ENCODE peak calls at places on chromosomes 7 and 10, in ten cellular contexts. One of them, this sample, is unnamed.

GRCh38 chr7:25031007-25031406 is 51.0 kb upstream of the OSBPL3 start:
- ATAC-seq in foreskin keratinocyte: peak
- ATAC-seq in A549: no peak
- ATAC-seq in upper lobe of right lung: no peak
- ATAC-seq in HCT116: no peak
- ATAC-seq in activated CD8-positive, alpha-beta T cell treated with anti-CD3 and anti-CD28 coated beads for 36 hours: no peak
- ATAC-seq in activated naive CD8-positive, alpha-beta T cell treated with anti-CD3 and anti-CD28 coated beads, Interleukin-2, amount 10 ng/mL, durations not matched to agents 7 days and 5 days: no peak
- ATAC-seq in heart left ventricle: no peak
- ATAC-seq in CD8-positive, alpha-beta T cell: no peak
- ATAC-seq in memory B cell: peak
- ATAC-seq in this sample: no peak

GRCh38 chr10:35384265-35384868 is 48.1 kb downstream of the CCNY start:
- ATAC-seq in foreskin keratinocyte: peak
- ATAC-seq in A549: no peak
- ATAC-seq in upper lobe of right lung: peak
- ATAC-seq in HCT116: no peak
- ATAC-seq in activated CD8-positive, alpha-beta T cell treated with anti-CD3 and anti-CD28 coated beads for 36 hours: no peak
- ATAC-seq in activated naive CD8-positive, alpha-beta T cell treated with anti-CD3 and anti-CD28 coated beads, Interleukin-2, amount 10 ng/mL, durations not matched to agents 7 days and 5 days: no peak
- ATAC-seq in heart left ventricle: no peak
- ATAC-seq in CD8-positive, alpha-beta T cell: no peak
- ATAC-seq in memory B cell: no peak
- ATAC-seq in this sample: no peak

GRCh38 chr10:81018898-81019890 is 481.5 kb downstream of the SH2D4B start:
- ATAC-seq in foreskin keratinocyte: peak
- ATAC-seq in A549: peak
- ATAC-seq in upper lobe of right lung: peak
- ATAC-seq in HCT116: peak
- ATAC-seq in activated CD8-positive, alpha-beta T cell treated with anti-CD3 and anti-CD28 coated beads for 36 hours: peak
- ATAC-seq in activated naive CD8-positive, alpha-beta T cell treated with anti-CD3 and anti-CD28 coated beads, Interleukin-2, amount 10 ng/mL, durations not matched to agents 7 days and 5 days: no peak
- ATAC-seq in heart left ventricle: peak
- ATAC-seq in CD8-positive, alpha-beta T cell: no peak
- ATAC-seq in memory B cell: no peak
- ATAC-seq in this sample: no peak

GRCh38 chr10:113303747-113304146 is 249.1 kb upstream of the HABP2 start:
- ATAC-seq in foreskin keratinocyte: no peak
- ATAC-seq in A549: no peak
- ATAC-seq in upper lobe of right lung: no peak
- ATAC-seq in HCT116: no peak
- ATAC-seq in activated CD8-positive, alpha-beta T cell treated with anti-CD3 and anti-CD28 coated beads for 36 hours: no peak
- ATAC-seq in activated naive CD8-positive, alpha-beta T cell treated with anti-CD3 and anti-CD28 coated beads, Interleukin-2, amount 10 ng/mL, durations not matched to agents 7 days and 5 days: no peak
- ATAC-seq in heart left ventricle: no peak
- ATAC-seq in CD8-positive, alpha-beta T cell: no peak
- ATAC-seq in memory B cell: no peak
- ATAC-seq in this sample: no peak

GRCh38 chr7:11196143-11196542 is 222.5 kb downstream of the PHF14 start:
- ATAC-seq in foreskin keratinocyte: no peak
- ATAC-seq in A549: no peak
- ATAC-seq in upper lobe of right lung: no peak
- ATAC-seq in HCT116: no peak
- ATAC-seq in activated CD8-positive, alpha-beta T cell treated with anti-CD3 and anti-CD28 coated beads for 36 hours: no peak
- ATAC-seq in activated naive CD8-positive, alpha-beta T cell treated with anti-CD3 and anti-CD28 coated beads, Interleukin-2, amount 10 ng/mL, durations not matched to agents 7 days and 5 days: no peak
- ATAC-seq in heart left ventricle: no peak
- ATAC-seq in CD8-positive, alpha-beta T cell: no peak
- ATAC-seq in memory B cell: no peak
- ATAC-seq in this sample: no peak

GRCh38 chr10:8312079-8312478 is 257.6 kb downstream of the GATA3 start:
- ATAC-seq in foreskin keratinocyte: peak
- ATAC-seq in A549: no peak
- ATAC-seq in upper lobe of right lung: no peak
- ATAC-seq in HCT116: no peak
- ATAC-seq in activated CD8-positive, alpha-beta T cell treated with anti-CD3 and anti-CD28 coated beads for 36 hours: peak
- ATAC-seq in activated naive CD8-positive, alpha-beta T cell treated with anti-CD3 and anti-CD28 coated beads, Interleukin-2, amount 10 ng/mL, durations not matched to agents 7 days and 5 days: no peak
- ATAC-seq in heart left ventricle: no peak
- ATAC-seq in CD8-positive, alpha-beta T cell: no peak
- ATAC-seq in memory B cell: no peak
- ATAC-seq in this sample: no peak

GRCh38 chr7:22935269-22935668 is 78.7 kb downstream of the HYCC1 start:
- ATAC-seq in foreskin keratinocyte: no peak
- ATAC-seq in A549: no peak
- ATAC-seq in upper lobe of right lung: no peak
- ATAC-seq in HCT116: no peak
- ATAC-seq in activated CD8-positive, alpha-beta T cell treated with anti-CD3 and anti-CD28 coated beads for 36 hours: no peak
- ATAC-seq in activated naive CD8-positive, alpha-beta T cell treated with anti-CD3 and anti-CD28 coated beads, Interleukin-2, amount 10 ng/mL, durations not matched to agents 7 days and 5 days: no peak
- ATAC-seq in heart left ventricle: no peak
- ATAC-seq in CD8-positive, alpha-beta T cell: no peak
- ATAC-seq in memory B cell: no peak
- ATAC-seq in this sample: no peak

GRCh38 chr7:16817536-16817935 is 12.7 kb upstream of the AGR2 start:
- ATAC-seq in foreskin keratinocyte: peak
- ATAC-seq in A549: peak
- ATAC-seq in upper lobe of right lung: no peak
- ATAC-seq in HCT116: peak
- ATAC-seq in activated CD8-positive, alpha-beta T cell treated with anti-CD3 and anti-CD28 coated beads for 36 hours: no peak
- ATAC-seq in activated naive CD8-positive, alpha-beta T cell treated with anti-CD3 and anti-CD28 coated beads, Interleukin-2, amount 10 ng/mL, durations not matched to agents 7 days and 5 days: no peak
- ATAC-seq in heart left ventricle: no peak
- ATAC-seq in CD8-positive, alpha-beta T cell: no peak
- ATAC-seq in memory B cell: no peak
- ATAC-seq in this sample: no peak

GRCh38 chr10:125155101-125155500 is 5.3 kb downstream of the CTBP2 start:
- ATAC-seq in foreskin keratinocyte: no peak
- ATAC-seq in A549: no peak
- ATAC-seq in upper lobe of right lung: no peak
- ATAC-seq in HCT116: no peak
- ATAC-seq in activated CD8-positive, alpha-beta T cell treated with anti-CD3 and anti-CD28 coated beads for 36 hours: no peak
- ATAC-seq in activated naive CD8-positive, alpha-beta T cell treated with anti-CD3 and anti-CD28 coated beads, Interleukin-2, amount 10 ng/mL, durations not matched to agents 7 days and 5 days: no peak
- ATAC-seq in heart left ventricle: no peak
- ATAC-seq in CD8-positive, alpha-beta T cell: no peak
- ATAC-seq in memory B cell: no peak
- ATAC-seq in this sample: no peak

GRCh38 chr10:34241226-34242000 is 573.7 kb downstream of the PARD3 start:
- ATAC-seq in foreskin keratinocyte: no peak
- ATAC-seq in A549: no peak
- ATAC-seq in upper lobe of right lung: peak
- ATAC-seq in HCT116: no peak
- ATAC-seq in activated CD8-positive, alpha-beta T cell treated with anti-CD3 and anti-CD28 coated beads for 36 hours: no peak
- ATAC-seq in activated naive CD8-positive, alpha-beta T cell treated with anti-CD3 and anti-CD28 coated beads, Interleukin-2, amount 10 ng/mL, durations not matched to agents 7 days and 5 days: no peak
- ATAC-seq in heart left ventricle: no peak
- ATAC-seq in CD8-positive, alpha-beta T cell: no peak
- ATAC-seq in memory B cell: no peak
- ATAC-seq in this sample: no peak

GRCh38 chr7:46286957-46287356 is 365.9 kb upstream of the IGFBP3 start:
- ATAC-seq in foreskin keratinocyte: no peak
- ATAC-seq in A549: no peak
- ATAC-seq in upper lobe of right lung: no peak
- ATAC-seq in HCT116: no peak
- ATAC-seq in activated CD8-positive, alpha-beta T cell treated with anti-CD3 and anti-CD28 coated beads for 36 hours: no peak
- ATAC-seq in activated naive CD8-positive, alpha-beta T cell treated with anti-CD3 and anti-CD28 coated beads, Interleukin-2, amount 10 ng/mL, durations not matched to agents 7 days and 5 days: no peak
- ATAC-seq in heart left ventricle: no peak
- ATAC-seq in CD8-positive, alpha-beta T cell: no peak
- ATAC-seq in memory B cell: no peak
- ATAC-seq in this sample: no peak

GRCh38 chr7:151045967-151046366 is 2.4 kb upstream of the ASIC3 start:
- ATAC-seq in foreskin keratinocyte: no peak
- ATAC-seq in A549: no peak
- ATAC-seq in upper lobe of right lung: no peak
- ATAC-seq in HCT116: no peak
- ATAC-seq in activated CD8-positive, alpha-beta T cell treated with anti-CD3 and anti-CD28 coated beads for 36 hours: no peak
- ATAC-seq in activated naive CD8-positive, alpha-beta T cell treated with anti-CD3 and anti-CD28 coated beads, Interleukin-2, amount 10 ng/mL, durations not matched to agents 7 days and 5 days: no peak
- ATAC-seq in heart left ventricle: no peak
- ATAC-seq in CD8-positive, alpha-beta T cell: no peak
- ATAC-seq in memory B cell: no peak
- ATAC-seq in this sample: no peak

GRCh38 chr7:5231811-5232484 is 41.9 kb downstream of the WIPI2 start:
- ATAC-seq in foreskin keratinocyte: no peak
- ATAC-seq in A549: no peak
- ATAC-seq in upper lobe of right lung: peak
- ATAC-seq in HCT116: no peak
- ATAC-seq in activated CD8-positive, alpha-beta T cell treated with anti-CD3 and anti-CD28 coated beads for 36 hours: peak
- ATAC-seq in activated naive CD8-positive, alpha-beta T cell treated with anti-CD3 and anti-CD28 coated beads, Interleukin-2, amount 10 ng/mL, durations not matched to agents 7 days and 5 days: no peak
- ATAC-seq in heart left ventricle: no peak
- ATAC-seq in CD8-positive, alpha-beta T cell: peak
- ATAC-seq in memory B cell: peak
- ATAC-seq in this sample: no peak

GRCh38 chr7:4029941-4030340 is 652.2 kb upstream of the FOXK1 start:
- ATAC-seq in foreskin keratinocyte: no peak
- ATAC-seq in A549: no peak
- ATAC-seq in upper lobe of right lung: no peak
- ATAC-seq in HCT116: no peak
- ATAC-seq in activated CD8-positive, alpha-beta T cell treated with anti-CD3 and anti-CD28 coated beads for 36 hours: no peak
- ATAC-seq in activated naive CD8-positive, alpha-beta T cell treated with anti-CD3 and anti-CD28 coated beads, Interleukin-2, amount 10 ng/mL, durations not matched to agents 7 days and 5 days: no peak
- ATAC-seq in heart left ventricle: no peak
- ATAC-seq in CD8-positive, alpha-beta T cell: no peak
- ATAC-seq in memory B cell: no peak
- ATAC-seq in this sample: no peak

GRCh38 chr7:112160771-112161150 is 45.4 kb downstream of the DOCK4 start:
- ATAC-seq in foreskin keratinocyte: no peak
- ATAC-seq in A549: peak
- ATAC-seq in upper lobe of right lung: peak
- ATAC-seq in HCT116: no peak
- ATAC-seq in activated CD8-positive, alpha-beta T cell treated with anti-CD3 and anti-CD28 coated beads for 36 hours: no peak
- ATAC-seq in activated naive CD8-positive, alpha-beta T cell treated with anti-CD3 and anti-CD28 coated beads, Interleukin-2, amount 10 ng/mL, durations not matched to agents 7 days and 5 days: no peak
- ATAC-seq in heart left ventricle: no peak
- ATAC-seq in CD8-positive, alpha-beta T cell: no peak
- ATAC-seq in memory B cell: no peak
- ATAC-seq in this sample: no peak

GRCh38 chr7:78568690-78569089 is 770.1 kb downstream of the PHTF2 start:
- ATAC-seq in foreskin keratinocyte: no peak
- ATAC-seq in A549: no peak
- ATAC-seq in upper lobe of right lung: no peak
- ATAC-seq in HCT116: no peak
- ATAC-seq in activated CD8-positive, alpha-beta T cell treated with anti-CD3 and anti-CD28 coated beads for 36 hours: no peak
- ATAC-seq in activated naive CD8-positive, alpha-beta T cell treated with anti-CD3 and anti-CD28 coated beads, Interleukin-2, amount 10 ng/mL, durations not matched to agents 7 days and 5 days: no peak
- ATAC-seq in heart left ventricle: no peak
- ATAC-seq in CD8-positive, alpha-beta T cell: no peak
- ATAC-seq in memory B cell: no peak
- ATAC-seq in this sample: no peak

This sample was measured in gastroesophageal sphincter.